ENCODE peak calls at places on chromosomes 7 and 10, in four cellular contexts. X is EL, Y is astrocyte of the cerebellum, D is WTC11. T is an unnamed sample.
A peak's percentile ranks its signal among the peaks of the same experiment; 100 is the strongest.

GRCh38 chr7:2006921-2007381 is 225.8 kb downstream of the MAD1L1 start:
- DNase-seq in X (no peak), Y (no peak), D (peak; percentile 9), T (no peak)

GRCh38 chr10:112366992-112367391 is 6.9 kb upstream of the ACSL5 start:
- DNase-seq in X (no peak), Y (no peak), D (no peak), T (no peak)

GRCh38 chr10:96450514-96451207 is 63.1 kb downstream of the TLL2 start:
- DNase-seq in X (no peak), Y (peak; percentile 23), D (peak; percentile 69), T (no peak)

GRCh38 chr7:22680482-22680901 is 46.5 kb upstream of the IL6 start:
- DNase-seq in X (no peak), Y (no peak), D (no peak), T (no peak)

GRCh38 chr7:28678421-28678965 is 266.2 kb downstream of the CREB5 start:
- DNase-seq in X (no peak), Y (peak; percentile 31), D (no peak), T (no peak)

GRCh38 chr7:16652888-16653287 is 6.9 kb downstream of the BZW2 start:
- DNase-seq in X (no peak), Y (no peak), D (no peak), T (no peak)

GRCh38 chr10:93672890-93673289 is 29.5 kb downstream of the FRA10AC1 start:
- DNase-seq in X (no peak), Y (no peak), D (no peak), T (no peak)

GRCh38 chr7:14836571-14837189 is 65.9 kb downstream of the DGKB start:
- DNase-seq in X (peak; percentile 81), Y (peak; percentile 71), D (peak; percentile 75), T (peak; percentile 12)

GRCh38 chr10:72638586-72639440 is 12.9 kb upstream of the MICU1 start:
- DNase-seq in X (no peak), Y (no peak), D (no peak), T (no peak)

GRCh38 chr10:100743626-100744135 is 1.7 kb upstream of the PAX2 start:
- DNase-seq in X (peak; percentile 70), Y (no peak), D (peak; percentile 57), T (peak; percentile 85)

GRCh38 chr7:104536956-104537355 is 208.6 kb downstream of the LHFPL3 start:
- DNase-seq in X (no peak), Y (no peak), D (no peak), T (no peak)

GRCh38 chr10:44234471-44234850 is 150.4 kb downstream of the CXCL12 start:
- DNase-seq in X (no peak), Y (peak; percentile 35), D (peak; percentile 14), T (no peak)

GRCh38 chr7:63899691-63900393 is 98.8 kb upstream of the ZNF722 start:
- DNase-seq in X (no peak), Y (no peak), D (no peak), T (no peak)

GRCh38 chr7:5452470-5452899 is 28.9 kb upstream of the TNRC18 start:
- DNase-seq in X (no peak), Y (no peak), D (no peak), T (no peak)

GRCh38 chr7:99389772-99390171 is 15.2 kb downstream of the ARPC1B start:
- DNase-seq in X (no peak), Y (no peak), D (no peak), T (no peak)

GRCh38 chr7:112669306-112669705 is 120.9 kb downstream of the TMEM168 start:
- DNase-seq in X (no peak), Y (no peak), D (no peak), T (no peak)

T was measured in AG08396.